ENCODE peak calls at places on chromosomes 13 and 19, in eight cellular contexts. One of them, this sample, is unnamed.

GRCh38 chr19:5080030-5080644 is 111.2 kb downstream of the KDM4B start:
- DNase-seq in stimulated activated CD4-positive, alpha-beta T cell treated with anti-CD3 and anti-CD28 coated beads, Interleukin-1b, Interleukin-23, amount 100 ng/mL, for 4 hours: no peak
- DNase-seq in GM19239: no peak
- DNase-seq in upper lobe of right lung: no peak
- DNase-seq in cardiac muscle cell: no peak
- DNase-seq in heart left ventricle: no peak
- DNase-seq in effector memory CD8-positive, alpha-beta T cell: no peak
- DNase-seq in activated T-cell treated with anti-CD3 and anti-CD28 coated beads, Interleukin-2, amount 50 U/mL, for 1 hour: no peak
- DNase-seq in this sample: no peak

GRCh38 chr13:81872581-81872980 is 1531.7 kb upstream of the SPRY2 start:
- DNase-seq in activated T-cell treated with anti-CD3 and anti-CD28 coated beads, Interleukin-2, amount 50 U/mL, for 1 hour: no peak
- DNase-seq in heart left ventricle: no peak
- DNase-seq in GM19239: no peak
- DNase-seq in upper lobe of right lung: no peak
- DNase-seq in effector memory CD8-positive, alpha-beta T cell: no peak
- DNase-seq in stimulated activated CD4-positive, alpha-beta T cell treated with anti-CD3 and anti-CD28 coated beads, Interleukin-1b, Interleukin-23, amount 100 ng/mL, for 4 hours: no peak
- DNase-seq in cardiac muscle cell: peak; percentile 45
- DNase-seq in this sample: no peak

GRCh38 chr19:42028304-42029216 is 34.5 kb upstream of the ATP1A3 start:
- DNase-seq in effector memory CD8-positive, alpha-beta T cell: no peak
- DNase-seq in heart left ventricle: no peak
- DNase-seq in stimulated activated CD4-positive, alpha-beta T cell treated with anti-CD3 and anti-CD28 coated beads, Interleukin-1b, Interleukin-23, amount 100 ng/mL, for 4 hours: peak; percentile 9
- DNase-seq in cardiac muscle cell: no peak
- DNase-seq in GM19239: no peak
- DNase-seq in upper lobe of right lung: no peak
- DNase-seq in activated T-cell treated with anti-CD3 and anti-CD28 coated beads, Interleukin-2, amount 50 U/mL, for 1 hour: peak; percentile 31
- DNase-seq in this sample: peak; percentile 41

GRCh38 chr13:47826481-47826880 is 174.6 kb downstream of the SUCLA2 start:
- DNase-seq in activated T-cell treated with anti-CD3 and anti-CD28 coated beads, Interleukin-2, amount 50 U/mL, for 1 hour: no peak
- DNase-seq in stimulated activated CD4-positive, alpha-beta T cell treated with anti-CD3 and anti-CD28 coated beads, Interleukin-1b, Interleukin-23, amount 100 ng/mL, for 4 hours: no peak
- DNase-seq in heart left ventricle: no peak
- DNase-seq in cardiac muscle cell: no peak
- DNase-seq in effector memory CD8-positive, alpha-beta T cell: no peak
- DNase-seq in upper lobe of right lung: no peak
- DNase-seq in GM19239: no peak
- DNase-seq in this sample: no peak

GRCh38 chr13:78777973-78778372 is 119.0 kb upstream of the OBI1 start:
- DNase-seq in effector memory CD8-positive, alpha-beta T cell: no peak
- DNase-seq in stimulated activated CD4-positive, alpha-beta T cell treated with anti-CD3 and anti-CD28 coated beads, Interleukin-1b, Interleukin-23, amount 100 ng/mL, for 4 hours: no peak
- DNase-seq in GM19239: no peak
- DNase-seq in upper lobe of right lung: no peak
- DNase-seq in cardiac muscle cell: no peak
- DNase-seq in heart left ventricle: no peak
- DNase-seq in activated T-cell treated with anti-CD3 and anti-CD28 coated beads, Interleukin-2, amount 50 U/mL, for 1 hour: no peak
- DNase-seq in this sample: no peak

GRCh38 chr13:50340566-50341287 is 325.5 kb downstream of the KCNRG start:
- DNase-seq in cardiac muscle cell: peak; percentile 34
- DNase-seq in stimulated activated CD4-positive, alpha-beta T cell treated with anti-CD3 and anti-CD28 coated beads, Interleukin-1b, Interleukin-23, amount 100 ng/mL, for 4 hours: no peak
- DNase-seq in effector memory CD8-positive, alpha-beta T cell: no peak
- DNase-seq in GM19239: no peak
- DNase-seq in upper lobe of right lung: no peak
- DNase-seq in activated T-cell treated with anti-CD3 and anti-CD28 coated beads, Interleukin-2, amount 50 U/mL, for 1 hour: no peak
- DNase-seq in heart left ventricle: no peak
- DNase-seq in this sample: no peak

GRCh38 chr13:111854403-111854802 is 212.5 kb upstream of the SOX1 start:
- DNase-seq in activated T-cell treated with anti-CD3 and anti-CD28 coated beads, Interleukin-2, amount 50 U/mL, for 1 hour: no peak
- DNase-seq in stimulated activated CD4-positive, alpha-beta T cell treated with anti-CD3 and anti-CD28 coated beads, Interleukin-1b, Interleukin-23, amount 100 ng/mL, for 4 hours: no peak
- DNase-seq in heart left ventricle: no peak
- DNase-seq in upper lobe of right lung: no peak
- DNase-seq in GM19239: no peak
- DNase-seq in effector memory CD8-positive, alpha-beta T cell: no peak
- DNase-seq in cardiac muscle cell: no peak
- DNase-seq in this sample: no peak

GRCh38 chr19:35348909-35349611 is 1.4 kb downstream of the FFAR1 start:
- DNase-seq in stimulated activated CD4-positive, alpha-beta T cell treated with anti-CD3 and anti-CD28 coated beads, Interleukin-1b, Interleukin-23, amount 100 ng/mL, for 4 hours: no peak
- DNase-seq in upper lobe of right lung: peak; percentile 35
- DNase-seq in activated T-cell treated with anti-CD3 and anti-CD28 coated beads, Interleukin-2, amount 50 U/mL, for 1 hour: peak; percentile 11
- DNase-seq in GM19239: no peak
- DNase-seq in effector memory CD8-positive, alpha-beta T cell: no peak
- DNase-seq in heart left ventricle: no peak
- DNase-seq in cardiac muscle cell: no peak
- DNase-seq in this sample: no peak

GRCh38 chr19:3403489-3404323 is 37.3 kb downstream of the NFIC start:
- DNase-seq in activated T-cell treated with anti-CD3 and anti-CD28 coated beads, Interleukin-2, amount 50 U/mL, for 1 hour: no peak
- DNase-seq in effector memory CD8-positive, alpha-beta T cell: no peak
- DNase-seq in upper lobe of right lung: peak; percentile 93
- DNase-seq in GM19239: no peak
- DNase-seq in cardiac muscle cell: peak; percentile 96
- DNase-seq in stimulated activated CD4-positive, alpha-beta T cell treated with anti-CD3 and anti-CD28 coated beads, Interleukin-1b, Interleukin-23, amount 100 ng/mL, for 4 hours: no peak
- DNase-seq in heart left ventricle: peak; percentile 95
- DNase-seq in this sample: no peak

GRCh38 chr19:55353803-55354697 is 469 bp downstream of the COX6B2 start:
- DNase-seq in upper lobe of right lung: peak; percentile 86
- DNase-seq in GM19239: peak; percentile 78
- DNase-seq in effector memory CD8-positive, alpha-beta T cell: peak; percentile 65
- DNase-seq in cardiac muscle cell: peak; percentile 71
- DNase-seq in heart left ventricle: no peak
- DNase-seq in activated T-cell treated with anti-CD3 and anti-CD28 coated beads, Interleukin-2, amount 50 U/mL, for 1 hour: peak; percentile 65
- DNase-seq in stimulated activated CD4-positive, alpha-beta T cell treated with anti-CD3 and anti-CD28 coated beads, Interleukin-1b, Interleukin-23, amount 100 ng/mL, for 4 hours: peak; percentile 53
- DNase-seq in this sample: peak; percentile 75

GRCh38 chr19:15613338-15613737 is 1.7 kb upstream of the CYP4F8 start:
- DNase-seq in stimulated activated CD4-positive, alpha-beta T cell treated with anti-CD3 and anti-CD28 coated beads, Interleukin-1b, Interleukin-23, amount 100 ng/mL, for 4 hours: no peak
- DNase-seq in GM19239: no peak
- DNase-seq in activated T-cell treated with anti-CD3 and anti-CD28 coated beads, Interleukin-2, amount 50 U/mL, for 1 hour: no peak
- DNase-seq in effector memory CD8-positive, alpha-beta T cell: no peak
- DNase-seq in upper lobe of right lung: no peak
- DNase-seq in heart left ventricle: no peak
- DNase-seq in cardiac muscle cell: no peak
- DNase-seq in this sample: no peak